ENCODE peak calls at places on chromosome 18, in six cellular contexts. One of them, this sample, is unnamed.

GRCh38 chr18:54734059-54734458 is 94.2 kb upstream of the RAB27B start:
- DNase-seq in D721Med: no peak
- DNase-seq in coronary artery: no peak
- DNase-seq in WTC11: no peak
- DNase-seq in GM20000: no peak
- DNase-seq in activated CD4-positive, alpha-beta T cell treated with anti-CD3 and anti-CD28 coated beads, Interleukin-2, amount 50 U/mL, for 4 hours: no peak
- DNase-seq in this sample: no peak

GRCh38 chr18:59988098-59988706 is 88.4 kb downstream of the PMAIP1 start:
- DNase-seq in D721Med: peak
- DNase-seq in coronary artery: no peak
- DNase-seq in WTC11: peak
- DNase-seq in GM20000: peak
- DNase-seq in activated CD4-positive, alpha-beta T cell treated with anti-CD3 and anti-CD28 coated beads, Interleukin-2, amount 50 U/mL, for 4 hours: peak
- DNase-seq in this sample: peak

GRCh38 chr18:36833120-36833519 is 4.2 kb downstream of the KIAA1328 start:
- DNase-seq in D721Med: no peak
- DNase-seq in coronary artery: no peak
- DNase-seq in WTC11: no peak
- DNase-seq in GM20000: no peak
- DNase-seq in activated CD4-positive, alpha-beta T cell treated with anti-CD3 and anti-CD28 coated beads, Interleukin-2, amount 50 U/mL, for 4 hours: no peak
- DNase-seq in this sample: no peak

GRCh38 chr18:51765712-51766360 is 568.4 kb upstream of the MEX3C start:
- DNase-seq in D721Med: no peak
- DNase-seq in coronary artery: no peak
- DNase-seq in WTC11: no peak
- DNase-seq in GM20000: no peak
- DNase-seq in activated CD4-positive, alpha-beta T cell treated with anti-CD3 and anti-CD28 coated beads, Interleukin-2, amount 50 U/mL, for 4 hours: no peak
- DNase-seq in this sample: no peak

GRCh38 chr18:9753863-9754262 is 45.8 kb downstream of the RAB31 start:
- DNase-seq in D721Med: no peak
- DNase-seq in coronary artery: no peak
- DNase-seq in WTC11: no peak
- DNase-seq in GM20000: no peak
- DNase-seq in activated CD4-positive, alpha-beta T cell treated with anti-CD3 and anti-CD28 coated beads, Interleukin-2, amount 50 U/mL, for 4 hours: no peak
- DNase-seq in this sample: no peak

GRCh38 chr18:56060967-56061541 is 473.1 kb upstream of the TCF4 start:
- DNase-seq in D721Med: no peak
- DNase-seq in coronary artery: no peak
- DNase-seq in WTC11: no peak
- DNase-seq in GM20000: no peak
- DNase-seq in activated CD4-positive, alpha-beta T cell treated with anti-CD3 and anti-CD28 coated beads, Interleukin-2, amount 50 U/mL, for 4 hours: no peak
- DNase-seq in this sample: no peak

GRCh38 chr18:75360206-75360605 is 67.3 kb downstream of the SMIM21 start:
- DNase-seq in D721Med: no peak
- DNase-seq in coronary artery: no peak
- DNase-seq in WTC11: peak
- DNase-seq in GM20000: no peak
- DNase-seq in activated CD4-positive, alpha-beta T cell treated with anti-CD3 and anti-CD28 coated beads, Interleukin-2, amount 50 U/mL, for 4 hours: no peak
- DNase-seq in this sample: no peak

GRCh38 chr18:13254971-13255927 is 36.7 kb downstream of the LDLRAD4 start:
- DNase-seq in D721Med: no peak
- DNase-seq in coronary artery: peak
- DNase-seq in WTC11: no peak
- DNase-seq in GM20000: no peak
- DNase-seq in activated CD4-positive, alpha-beta T cell treated with anti-CD3 and anti-CD28 coated beads, Interleukin-2, amount 50 U/mL, for 4 hours: no peak
- DNase-seq in this sample: no peak

GRCh38 chr18:23211146-23211545 is 75.9 kb downstream of the CABLES1 start:
- DNase-seq in D721Med: no peak
- DNase-seq in coronary artery: no peak
- DNase-seq in WTC11: no peak
- DNase-seq in GM20000: no peak
- DNase-seq in activated CD4-positive, alpha-beta T cell treated with anti-CD3 and anti-CD28 coated beads, Interleukin-2, amount 50 U/mL, for 4 hours: no peak
- DNase-seq in this sample: no peak

GRCh38 chr18:6255121-6255742 is 159.5 kb downstream of the L3MBTL4 start:
- DNase-seq in D721Med: no peak
- DNase-seq in coronary artery: no peak
- DNase-seq in WTC11: no peak
- DNase-seq in GM20000: no peak
- DNase-seq in activated CD4-positive, alpha-beta T cell treated with anti-CD3 and anti-CD28 coated beads, Interleukin-2, amount 50 U/mL, for 4 hours: no peak
- DNase-seq in this sample: no peak

GRCh38 chr18:37836071-37836470 is 270.5 kb upstream of the CELF4 start:
- DNase-seq in D721Med: no peak
- DNase-seq in coronary artery: no peak
- DNase-seq in WTC11: no peak
- DNase-seq in GM20000: no peak
- DNase-seq in activated CD4-positive, alpha-beta T cell treated with anti-CD3 and anti-CD28 coated beads, Interleukin-2, amount 50 U/mL, for 4 hours: no peak
- DNase-seq in this sample: no peak

GRCh38 chr18:43422483-43422882 is 145.2 kb upstream of the SYT4 start:
- DNase-seq in D721Med: no peak
- DNase-seq in coronary artery: no peak
- DNase-seq in WTC11: peak
- DNase-seq in GM20000: no peak
- DNase-seq in activated CD4-positive, alpha-beta T cell treated with anti-CD3 and anti-CD28 coated beads, Interleukin-2, amount 50 U/mL, for 4 hours: no peak
- DNase-seq in this sample: peak

GRCh38 chr18:79553696-79554095 is 125.9 kb upstream of the CTDP1 start:
- DNase-seq in D721Med: no peak
- DNase-seq in coronary artery: no peak
- DNase-seq in WTC11: no peak
- DNase-seq in GM20000: no peak
- DNase-seq in activated CD4-positive, alpha-beta T cell treated with anti-CD3 and anti-CD28 coated beads, Interleukin-2, amount 50 U/mL, for 4 hours: no peak
- DNase-seq in this sample: no peak

GRCh38 chr18:24115628-24116027 is 23.2 kb upstream of the CABYR start:
- DNase-seq in D721Med: no peak
- DNase-seq in coronary artery: no peak
- DNase-seq in WTC11: no peak
- DNase-seq in GM20000: no peak
- DNase-seq in activated CD4-positive, alpha-beta T cell treated with anti-CD3 and anti-CD28 coated beads, Interleukin-2, amount 50 U/mL, for 4 hours: no peak
- DNase-seq in this sample: no peak

GRCh38 chr18:75052475-75052874 is 156.5 kb downstream of the PTGR3 start:
- DNase-seq in D721Med: no peak
- DNase-seq in coronary artery: no peak
- DNase-seq in WTC11: no peak
- DNase-seq in GM20000: no peak
- DNase-seq in activated CD4-positive, alpha-beta T cell treated with anti-CD3 and anti-CD28 coated beads, Interleukin-2, amount 50 U/mL, for 4 hours: no peak
- DNase-seq in this sample: no peak

GRCh38 chr18:64332851-64333250 is 184.0 kb upstream of the LINC00305 start:
- DNase-seq in D721Med: no peak
- DNase-seq in coronary artery: no peak
- DNase-seq in WTC11: no peak
- DNase-seq in GM20000: no peak
- DNase-seq in activated CD4-positive, alpha-beta T cell treated with anti-CD3 and anti-CD28 coated beads, Interleukin-2, amount 50 U/mL, for 4 hours: no peak
- DNase-seq in this sample: no peak

GRCh38 chr18:69161383-69162028 is 239.2 kb upstream of the DOK6 start:
- DNase-seq in D721Med: no peak
- DNase-seq in coronary artery: no peak
- DNase-seq in WTC11: no peak
- DNase-seq in GM20000: no peak
- DNase-seq in activated CD4-positive, alpha-beta T cell treated with anti-CD3 and anti-CD28 coated beads, Interleukin-2, amount 50 U/mL, for 4 hours: no peak
- DNase-seq in this sample: no peak

This sample was measured in NCI-H146.